ENCODE peak calls at places on chromosomes 1 and 21, in nine cellular contexts. C, Y, T, F, R, A, M, H and I are unnamed samples. For H3K4me1, the result is how much of the 10 kb centered on the place peaks cover.

GRCh38 chr1:27598902-27599528 is 4.9 kb downstream of the AHDC1 start:
- DNase-seq in C (no peak), Y (no peak), T (no peak), F (no peak), R (peak), A (peak), M (peak), H (peak), I (no peak)

GRCh38 chr1:5891736-5892135 is 100.5 kb downstream of the NPHP4 start:
- DNase-seq in C (no peak), Y (no peak), T (no peak), F (no peak), R (no peak), A (no peak), M (peak), H (no peak), I (no peak)

GRCh38 chr21:34367320-34367935 is 3.6 kb downstream of the KCNE2 start:
- DNase-seq in C (peak), Y (peak), T (peak), F (peak), R (peak), A (no peak), M (peak), H (no peak), I (no peak)

GRCh38 chr1:223538921-223539445 is 126.5 kb downstream of the CAPN8 start:
- DNase-seq in C (no peak), Y (no peak), T (no peak), F (no peak), R (no peak), A (peak), M (no peak), H (no peak), I (no peak)

GRCh38 chr1:224157316-224157715 is 25.7 kb upstream of the DEGS1 start:
- DNase-seq in C (no peak), Y (no peak), T (no peak), F (no peak), R (no peak), A (no peak), M (no peak), H (no peak), I (no peak)

GRCh38 chr21:16280731-16281130 is 550.9 kb downstream of the USP25 start:
- DNase-seq in C (no peak), Y (peak), T (no peak), F (no peak), R (no peak), A (no peak), M (peak), H (no peak), I (no peak)

GRCh38 chr1:152461544-152461943 is 47.5 kb upstream of the CRNN start:
- DNase-seq in C (peak), Y (peak), T (peak), F (peak), R (peak), A (no peak), M (peak), H (no peak), I (no peak)

GRCh38 chr1:181513786-181514297 is 30.5 kb downstream of the CACNA1E start:
- DNase-seq in C (no peak), Y (no peak), T (no peak), F (no peak), R (no peak), A (no peak), M (no peak), H (no peak), I (no peak)

GRCh38 chr1:5286244-5286643 is 631.8 kb downstream of the AJAP1 start:
- DNase-seq in C (no peak), Y (no peak), T (no peak), F (peak), R (peak), A (no peak), M (no peak), H (no peak), I (peak)

GRCh38 chr1:27149084-27149483 is 5.8 kb downstream of the SLC9A1 start:
- DNase-seq in C (no peak), Y (no peak), T (no peak), F (no peak), R (peak), A (no peak), M (no peak), H (no peak), I (no peak)

GRCh38 chr21:36479415-36480402 is at the start of gene CLDN14:
- DNase-seq in C (peak), Y (no peak), T (peak), F (no peak), R (no peak), A (peak), M (peak), H (no peak), I (no peak)

GRCh38 chr1:155717041-155717440 is 28.1 kb downstream of the DAP3 start:
- DNase-seq in C (no peak), Y (no peak), T (no peak), F (no peak), R (peak), A (no peak), M (no peak), H (no peak), I (no peak)

GRCh38 chr1:232626452-232626851 is 3.5 kb downstream of the SIPA1L2 start:
- DNase-seq in C (no peak), Y (no peak), T (no peak), F (no peak), R (no peak), A (no peak), M (no peak), H (no peak), I (no peak)

GRCh38 chr1:232489256-232489655 is 140.7 kb downstream of the SIPA1L2 start:
- DNase-seq in C (no peak), Y (no peak), T (no peak), F (no peak), R (no peak), A (no peak), M (no peak), H (no peak), I (no peak)

GRCh38 chr1:22903113-22903512 is 69.6 kb downstream of the LACTBL1 start:
- DNase-seq in C (no peak), Y (no peak), T (no peak), F (no peak), R (no peak), A (no peak), M (no peak), H (no peak), I (no peak)

GRCh38 chr1:67749844-67750689 is 65.1 kb downstream of the GADD45A start:
- DNase-seq in C (no peak), Y (no peak), T (no peak), F (no peak), R (no peak), A (peak), M (peak), H (no peak), I (no peak)

GRCh38 chr1:4146101-4146500 is 246.0 kb upstream of the C1orf174 start:
- DNase-seq in C (no peak), Y (no peak), T (no peak), F (no peak), R (no peak), A (no peak), M (no peak), H (no peak), I (no peak)

GRCh38 chr1:56508523-56508983 is 70.8 kb downstream of the PLPP3 start:
- DNase-seq in C (peak), Y (no peak), T (peak), F (no peak), R (no peak), A (peak), M (peak), H (no peak), I (peak)

GRCh38 chr1:29711582-29712274 is 475.4 kb downstream of the PTPRU start:
- DNase-seq in C (no peak), Y (no peak), T (no peak), F (no peak), R (no peak), A (no peak), M (peak), H (no peak), I (no peak)

GRCh38 chr1:46466477-46467182 is 23.0 kb upstream of the DMBX1 start:
- DNase-seq in C (peak), Y (peak), T (no peak), F (no peak), R (no peak), A (no peak), M (no peak), H (no peak), I (no peak)

GRCh38 chr1:161492827-161493226 is 12.4 kb upstream of the FCGR2A start:
- DNase-seq in C (no peak), Y (no peak), T (no peak), F (no peak), R (no peak), A (no peak), M (no peak), H (no peak), I (no peak)

GRCh38 chr1:205351984-205352713 is 4.6 kb downstream of the KLHDC8A start:
- DNase-seq in C (peak), Y (peak), T (peak), F (no peak), R (no peak), A (no peak), M (peak), H (peak), I (peak)

GRCh38 chr1:205350124-205350523 is 6.6 kb downstream of the KLHDC8A start:
- DNase-seq in C (no peak), Y (no peak), T (no peak), F (no peak), R (no peak), A (no peak), M (no peak), H (no peak), I (no peak)

GRCh38 chr1:205348559-205349477 is 7.9 kb downstream of the KLHDC8A start:
- DNase-seq in C (no peak), Y (no peak), T (no peak), F (no peak), R (no peak), A (no peak), M (no peak), H (no peak), I (no peak)

GRCh38 chr1:205353612-205354011 is 3.1 kb downstream of the KLHDC8A start:
- DNase-seq in C (no peak), Y (no peak), T (no peak), F (no peak), R (no peak), A (no peak), M (no peak), H (no peak), I (no peak)

GRCh38 chr1:205350626-205351235 is 6.0 kb downstream of the KLHDC8A start:
- DNase-seq in C (no peak), Y (peak), T (peak), F (no peak), R (no peak), A (no peak), M (no peak), H (no peak), I (no peak)
- H3K4me1 ChIP-seq in C (under half), Y (under half), T (under half), F (under half), R (under half), A (under half), M (under half), H (under half), I (under half)

DNA sequence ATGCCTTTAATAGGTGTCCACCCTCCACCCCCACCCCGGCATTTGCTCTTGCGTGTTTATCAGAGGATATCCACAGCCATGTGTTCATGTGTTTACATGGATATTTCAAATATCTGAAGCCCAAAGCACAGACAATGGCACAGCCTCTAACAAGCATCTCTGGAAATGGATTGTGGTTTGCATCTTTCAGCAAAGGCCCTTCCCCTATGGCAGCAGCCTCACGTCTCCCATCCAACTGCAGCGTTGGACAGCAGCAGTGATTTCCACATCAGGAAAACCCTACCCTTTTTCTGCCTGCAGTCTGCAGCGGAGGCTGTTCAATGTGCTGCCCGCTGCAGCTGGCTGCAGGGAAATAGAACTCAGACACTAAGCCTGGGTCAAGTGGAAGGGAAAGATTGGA is 1.6 kb downstream of the RASSF5 start:
- DNase-seq in C (peak), Y (no peak), T (no peak), F (no peak), R (no peak), A (peak), M (peak), H (no peak), I (no peak)
- H3K4me1 ChIP-seq in C (half or more), Y (under half), T (half or more), F (under half), R (under half), A (under half), M (under half), H (under half), I (under half)

GRCh38 chr1:31640179-31640578 is 4.5 kb downstream of the PEF1 start:
- DNase-seq in C (no peak), Y (no peak), T (no peak), F (no peak), R (peak), A (no peak), M (no peak), H (no peak), I (no peak)

GRCh38 chr1:31643976-31644559 is 608 bp downstream of the PEF1 start:
- DNase-seq in C (no peak), Y (no peak), T (no peak), F (no peak), R (no peak), A (no peak), M (no peak), H (no peak), I (no peak)

GRCh38 chr1:31642897-31643296 is 1.8 kb downstream of the PEF1 start:
- DNase-seq in C (no peak), Y (no peak), T (no peak), F (no peak), R (no peak), A (no peak), M (no peak), H (no peak), I (no peak)

GRCh38 chr1:31640964-31641363 is 3.7 kb downstream of the PEF1 start:
- DNase-seq in C (no peak), Y (no peak), T (no peak), F (no peak), R (no peak), A (no peak), M (no peak), H (no peak), I (no peak)

GRCh38 chr1:31642366-31642765 is 2.3 kb downstream of the PEF1 start:
- DNase-seq in C (no peak), Y (no peak), T (no peak), F (no peak), R (no peak), A (no peak), M (no peak), H (no peak), I (no peak)
- H3K4me1 ChIP-seq in C (under half), Y (under half), T (half or more), F (half or more), R (under half), A (under half), M (under half), H (under half), I (under half)

GRCh38 chr1:111624382-111624781 is 4.8 kb downstream of the RAP1A start:
- DNase-seq in C (no peak), Y (no peak), T (no peak), F (no peak), R (no peak), A (no peak), M (no peak), H (no peak), I (no peak)

GRCh38 chr1:111621050-111621449 is 1.5 kb downstream of the RAP1A start:
- DNase-seq in C (no peak), Y (no peak), T (no peak), F (peak), R (no peak), A (no peak), M (no peak), H (no peak), I (no peak)

GRCh38 chr1:111619635-111620411 is at the start of gene RAP1A:
- DNase-seq in C (peak), Y (peak), T (peak), F (peak), R (peak), A (peak), M (peak), H (peak), I (peak)

GRCh38 chr1:111620412-111620971 is 903 bp downstream of the RAP1A start:
- DNase-seq in C (no peak), Y (no peak), T (no peak), F (no peak), R (peak), A (no peak), M (peak), H (no peak), I (no peak)

GRCh38 chr1:111622166-111622565 is 2.6 kb downstream of the RAP1A start:
- DNase-seq in C (no peak), Y (no peak), T (no peak), F (no peak), R (no peak), A (no peak), M (no peak), H (no peak), I (no peak)
- H3K4me1 ChIP-seq in C (under half), Y (under half), T (under half), F (half or more), R (half or more), A (under half), M (under half), H (under half), I (under half)

GRCh38 chr1:62229932-62230331 is 35.3 kb downstream of the L1TD1 start:
- DNase-seq in C (no peak), Y (no peak), T (no peak), F (no peak), R (no peak), A (peak), M (no peak), H (no peak), I (no peak)
- H3K4me1 ChIP-seq in C (under half), Y (under half), T (half or more), F (under half), R (under half), A (under half), M (under half), H (under half), I (under half)

DNA sequence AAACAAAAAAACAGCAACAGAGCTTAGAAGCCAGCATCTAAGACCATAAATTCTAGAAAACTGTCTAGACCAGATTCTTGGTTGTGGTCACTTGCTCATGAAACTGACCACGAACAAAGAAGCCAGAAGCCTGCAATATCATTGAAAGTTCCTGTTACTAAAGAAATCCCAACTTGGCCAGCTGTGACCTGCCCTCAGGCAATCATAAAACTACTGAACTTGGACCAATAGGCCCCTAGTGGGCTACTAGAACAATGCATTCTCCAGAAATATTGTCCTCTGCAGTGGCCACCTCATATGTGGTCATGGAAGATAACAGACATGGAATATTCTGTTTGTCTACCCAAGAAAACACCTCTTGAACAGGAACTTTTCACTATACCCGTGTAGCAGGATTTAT is 87.7 kb downstream of the SPATA17 start:
- DNase-seq in C (no peak), Y (no peak), T (no peak), F (no peak), R (no peak), A (no peak), M (no peak), H (no peak), I (no peak)
- H3K4me1 ChIP-seq in C (under half), Y (under half), T (under half), F (under half), R (under half), A (under half), M (under half), H (under half), I (under half)